ENCODE peak calls at places on chromosome 20, in five cellular contexts. One of them, this sample, is unnamed.

GRCh38 chr20:45970646-45971424 is 1.2 kb downstream of the ZNF335 start:
- DNase-seq in nephron progenitor cell: peak; percentile 19
- DNase-seq in fibroblast of lung: peak; percentile 37
- DNase-seq in H9: peak; percentile 29
- DNase-seq in neural crest cell: no peak
- DNase-seq in this sample: no peak

GRCh38 chr20:10662151-10662550 is 11.6 kb downstream of the JAG1 start:
- DNase-seq in nephron progenitor cell: no peak
- DNase-seq in fibroblast of lung: no peak
- DNase-seq in H9: peak; percentile 6
- DNase-seq in neural crest cell: no peak
- DNase-seq in this sample: no peak

GRCh38 chr20:46213946-46214830 is 94.1 kb downstream of the CDH22 start:
- DNase-seq in nephron progenitor cell: no peak
- DNase-seq in fibroblast of lung: no peak
- DNase-seq in H9: no peak
- DNase-seq in neural crest cell: no peak
- DNase-seq in this sample: no peak

GRCh38 chr20:15857131-15857784 is 716.0 kb downstream of the KIF16B start:
- DNase-seq in nephron progenitor cell: no peak
- DNase-seq in fibroblast of lung: no peak
- DNase-seq in H9: no peak
- DNase-seq in neural crest cell: no peak
- DNase-seq in this sample: no peak

GRCh38 chr20:46230811-46231282 is 77.5 kb downstream of the CDH22 start:
- DNase-seq in nephron progenitor cell: peak; percentile 86
- DNase-seq in fibroblast of lung: peak; percentile 40
- DNase-seq in H9: peak; percentile 80
- DNase-seq in neural crest cell: peak; percentile 37
- DNase-seq in this sample: no peak

GRCh38 chr20:61731363-61732181 is 334.1 kb downstream of the TAF4 start:
- DNase-seq in nephron progenitor cell: no peak
- DNase-seq in fibroblast of lung: peak; percentile 79
- DNase-seq in H9: no peak
- DNase-seq in neural crest cell: no peak
- DNase-seq in this sample: no peak

GRCh38 chr20:41524980-41525613 is 93.1 kb downstream of the CHD6 start:
- DNase-seq in nephron progenitor cell: no peak
- DNase-seq in fibroblast of lung: peak; percentile 82
- DNase-seq in H9: no peak
- DNase-seq in neural crest cell: no peak
- DNase-seq in this sample: no peak

GRCh38 chr20:39903806-39904205 is 785.2 kb downstream of the MAFB start:
- DNase-seq in nephron progenitor cell: no peak
- DNase-seq in fibroblast of lung: no peak
- DNase-seq in H9: no peak
- DNase-seq in neural crest cell: no peak
- DNase-seq in this sample: no peak

GRCh38 chr20:10689385-10689784 is 15.6 kb upstream of the JAG1 start:
- DNase-seq in nephron progenitor cell: no peak
- DNase-seq in fibroblast of lung: no peak
- DNase-seq in H9: no peak
- DNase-seq in neural crest cell: no peak
- DNase-seq in this sample: no peak

GRCh38 chr20:46215913-46216707 is 92.2 kb downstream of the CDH22 start:
- DNase-seq in nephron progenitor cell: peak; percentile 33
- DNase-seq in fibroblast of lung: peak; percentile 59
- DNase-seq in H9: peak; percentile 91
- DNase-seq in neural crest cell: no peak
- DNase-seq in this sample: peak; percentile 81

GRCh38 chr20:11057624-11058023 is 383.8 kb upstream of the JAG1 start:
- DNase-seq in nephron progenitor cell: no peak
- DNase-seq in fibroblast of lung: peak; percentile 7
- DNase-seq in H9: no peak
- DNase-seq in neural crest cell: no peak
- DNase-seq in this sample: no peak

GRCh38 chr20:17610566-17611289 is 40.9 kb downstream of the DSTN start:
- DNase-seq in nephron progenitor cell: no peak
- DNase-seq in fibroblast of lung: peak; percentile 19
- DNase-seq in H9: peak; percentile 28
- DNase-seq in neural crest cell: no peak
- DNase-seq in this sample: peak; percentile 15

GRCh38 chr20:9051508-9051907 is 17.4 kb upstream of the PLCB4 start:
- DNase-seq in nephron progenitor cell: no peak
- DNase-seq in fibroblast of lung: peak; percentile 98
- DNase-seq in H9: no peak
- DNase-seq in neural crest cell: no peak
- DNase-seq in this sample: no peak

DNA sequence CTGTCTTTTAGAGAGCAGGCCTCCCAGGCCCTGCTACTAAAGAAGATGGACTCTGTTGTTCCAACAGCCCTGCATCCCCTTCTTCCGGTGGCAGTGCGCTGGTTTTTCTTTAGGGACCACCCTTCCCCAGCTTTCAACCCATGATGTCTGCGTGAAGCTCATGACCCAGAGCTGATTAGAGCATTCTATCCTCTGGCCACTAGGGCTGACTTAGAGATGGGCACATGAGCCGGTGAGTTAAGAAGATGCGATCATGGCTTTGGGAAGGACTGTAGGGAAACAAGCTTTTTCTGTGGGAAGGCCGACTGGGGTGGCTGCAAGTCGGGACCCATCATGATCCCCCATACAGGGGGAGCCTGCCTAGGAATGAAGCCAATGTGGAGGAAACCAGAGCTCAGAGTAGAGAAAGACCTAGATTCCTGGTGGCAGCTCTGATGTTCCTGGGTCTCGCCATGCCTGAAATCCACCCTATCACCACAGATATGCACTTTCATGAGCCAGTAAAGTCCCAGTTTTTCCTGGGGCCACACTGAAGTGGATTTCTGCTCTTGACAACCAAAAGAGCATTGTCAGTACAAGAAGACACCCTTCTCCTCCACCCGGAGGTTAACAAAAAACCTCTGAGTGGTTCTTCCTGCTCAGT is 29.1 kb upstream of the STX16 start:
- DNase-seq in nephron progenitor cell: no peak
- DNase-seq in fibroblast of lung: no peak
- DNase-seq in H9: no peak
- DNase-seq in neural crest cell: no peak
- DNase-seq in this sample: no peak
- TF ChIP-seq CTCF in nephron progenitor cell: no peak
- TF ChIP-seq CTCF in fibroblast of lung: peak; percentile 30
- TF ChIP-seq CTCF in H9: peak; percentile 41
- TF ChIP-seq CTCF in neural crest cell: peak; percentile 34
- TF ChIP-seq CTCF in this sample: no peak

GRCh38 chr20:32762754-32763201 is 593 bp downstream of the DNMT3B start:
- DNase-seq in nephron progenitor cell: peak; percentile 51
- DNase-seq in fibroblast of lung: no peak
- DNase-seq in H9: no peak
- DNase-seq in neural crest cell: no peak
- DNase-seq in this sample: peak; percentile 71
- TF ChIP-seq CTCF in nephron progenitor cell: no peak
- TF ChIP-seq CTCF in fibroblast of lung: no peak
- TF ChIP-seq CTCF in H9: no peak
- TF ChIP-seq CTCF in neural crest cell: no peak
- TF ChIP-seq CTCF in this sample: no peak

GRCh38 chr20:2523919-2524434 is 12.4 kb upstream of the TMC2 start:
- DNase-seq in nephron progenitor cell: no peak
- DNase-seq in fibroblast of lung: no peak
- DNase-seq in H9: no peak
- DNase-seq in neural crest cell: no peak
- DNase-seq in this sample: no peak

GRCh38 chr20:2524435-2525272 is 11.7 kb upstream of the TMC2 start:
- DNase-seq in nephron progenitor cell: peak; percentile 96
- DNase-seq in fibroblast of lung: peak; percentile 65
- DNase-seq in H9: peak; percentile 90
- DNase-seq in neural crest cell: peak; percentile 92
- DNase-seq in this sample: peak; percentile 93

GRCh38 chr20:2519115-2519815 is 10.6 kb upstream of the ZNF343 start:
- DNase-seq in nephron progenitor cell: no peak
- DNase-seq in fibroblast of lung: no peak
- DNase-seq in H9: no peak
- DNase-seq in neural crest cell: no peak
- DNase-seq in this sample: no peak

GRCh38 chr20:2520617-2521016 is 11.9 kb upstream of the ZNF343 start:
- DNase-seq in nephron progenitor cell: no peak
- DNase-seq in fibroblast of lung: no peak
- DNase-seq in H9: no peak
- DNase-seq in neural crest cell: no peak
- DNase-seq in this sample: no peak

GRCh38 chr20:2521369-2522305 is 12.9 kb upstream of the ZNF343 start:
- DNase-seq in nephron progenitor cell: peak; percentile 79
- DNase-seq in fibroblast of lung: peak; percentile 34
- DNase-seq in H9: peak; percentile 47
- DNase-seq in neural crest cell: peak; percentile 67
- DNase-seq in this sample: peak; percentile 81
- TF ChIP-seq CTCF in nephron progenitor cell: peak; percentile 93
- TF ChIP-seq CTCF in fibroblast of lung: peak; percentile 94
- TF ChIP-seq CTCF in H9: peak; percentile 90
- TF ChIP-seq CTCF in neural crest cell: peak; percentile 87
- TF ChIP-seq CTCF in this sample: peak; percentile 87

GRCh38 chr20:62887147-62887859 is 25.7 kb upstream of the TCFL5 start:
- DNase-seq in nephron progenitor cell: no peak
- DNase-seq in fibroblast of lung: peak; percentile 96
- DNase-seq in H9: no peak
- DNase-seq in neural crest cell: no peak
- DNase-seq in this sample: no peak
- TF ChIP-seq CTCF in nephron progenitor cell: no peak
- TF ChIP-seq CTCF in fibroblast of lung: peak; percentile 38
- TF ChIP-seq CTCF in H9: no peak
- TF ChIP-seq CTCF in neural crest cell: no peak
- TF ChIP-seq CTCF in this sample: no peak

GRCh38 chr20:1146957-1147356 is 28.6 kb downstream of the PSMF1 start:
- DNase-seq in nephron progenitor cell: no peak
- DNase-seq in fibroblast of lung: no peak
- DNase-seq in H9: no peak
- DNase-seq in neural crest cell: no peak
- DNase-seq in this sample: no peak
- TF ChIP-seq CTCF in nephron progenitor cell: no peak
- TF ChIP-seq CTCF in fibroblast of lung: no peak
- TF ChIP-seq CTCF in H9: no peak
- TF ChIP-seq CTCF in neural crest cell: no peak
- TF ChIP-seq CTCF in this sample: no peak

GRCh38 chr20:47501117-47501482 is 587 bp upstream of the NCOA3 start:
- DNase-seq in nephron progenitor cell: no peak
- DNase-seq in fibroblast of lung: no peak
- DNase-seq in H9: no peak
- DNase-seq in neural crest cell: no peak
- DNase-seq in this sample: no peak

GRCh38 chr20:47502271-47502730 is 614 bp downstream of the NCOA3 start:
- DNase-seq in nephron progenitor cell: peak; percentile 40
- DNase-seq in fibroblast of lung: peak; percentile 11
- DNase-seq in H9: no peak
- DNase-seq in neural crest cell: peak; percentile 19
- DNase-seq in this sample: peak; percentile 25

GRCh38 chr20:47500554-47500953 is 1.1 kb upstream of the NCOA3 start:
- DNase-seq in nephron progenitor cell: no peak
- DNase-seq in fibroblast of lung: no peak
- DNase-seq in H9: no peak
- DNase-seq in neural crest cell: no peak
- DNase-seq in this sample: no peak

GRCh38 chr20:47502801-47503239 is 1.1 kb downstream of the NCOA3 start:
- DNase-seq in nephron progenitor cell: no peak
- DNase-seq in fibroblast of lung: peak; percentile 47
- DNase-seq in H9: no peak
- DNase-seq in neural crest cell: no peak
- DNase-seq in this sample: no peak

DNA sequence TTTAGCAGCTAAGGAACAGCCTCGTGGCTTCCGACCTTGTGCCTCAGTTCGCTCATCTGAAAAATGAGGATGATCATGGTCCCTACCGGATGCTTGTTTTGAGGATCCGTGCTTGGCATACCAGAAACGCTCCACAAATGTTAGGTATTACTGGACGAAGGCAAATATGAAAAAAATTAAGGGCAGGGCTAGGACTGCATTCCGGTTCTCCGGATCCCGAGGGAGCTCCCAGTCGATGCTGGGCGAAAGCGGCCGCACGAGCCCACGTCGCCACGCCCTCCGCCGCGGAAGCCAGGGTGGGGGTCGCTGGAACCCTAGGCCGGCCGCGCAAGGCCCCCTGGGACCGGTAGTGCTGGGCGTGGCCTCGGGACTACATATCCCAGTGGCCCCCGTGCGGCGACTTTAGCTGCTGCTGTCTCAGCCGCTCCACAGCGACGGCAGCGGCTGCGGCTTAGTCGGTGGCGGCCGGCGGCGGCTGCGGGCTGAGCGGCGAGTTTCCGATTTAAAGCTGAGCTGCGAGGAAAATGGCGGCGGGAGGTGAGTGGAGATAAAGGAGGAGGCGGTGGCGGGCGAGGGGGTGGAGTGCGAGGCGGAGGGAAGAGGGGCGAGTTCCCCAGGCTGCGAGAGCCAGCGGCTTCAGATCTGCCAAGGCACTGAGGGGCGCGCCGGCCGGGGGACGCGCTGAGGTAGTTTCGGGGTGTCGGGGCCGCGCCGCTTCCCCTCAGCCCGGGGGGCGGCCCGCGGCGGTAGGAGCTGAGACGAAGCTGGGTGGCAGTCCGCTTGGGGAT is at the start of gene NCOA3:
- DNase-seq in nephron progenitor cell: peak; percentile 98
- DNase-seq in fibroblast of lung: peak; percentile 94
- DNase-seq in H9: peak; percentile 96
- DNase-seq in neural crest cell: peak; percentile 96
- DNase-seq in this sample: peak; percentile 99
- TF ChIP-seq CTCF in nephron progenitor cell: peak; percentile 43
- TF ChIP-seq CTCF in fibroblast of lung: peak; percentile 42
- TF ChIP-seq CTCF in H9: peak; percentile 42
- TF ChIP-seq CTCF in neural crest cell: peak; percentile 59
- TF ChIP-seq CTCF in this sample: peak; percentile 64

This sample was measured in glutamatergic neuron.